ENCODE peak calls at places on chromosomes 11 and 22, in five cellular contexts. One of them, this sample, is unnamed.

GRCh38 chr22:27041745-27042144 is 384.4 kb downstream of the MIAT start:
- DNase-seq in adrenal gland: no peak
- DNase-seq in right cardiac atrium: peak
- DNase-seq in aorta: no peak
- DNase-seq in stomach: no peak
- DNase-seq in this sample: no peak

GRCh38 chr11:133893381-133893780 is 48.1 kb upstream of the SPATA19 start:
- DNase-seq in adrenal gland: no peak
- DNase-seq in right cardiac atrium: no peak
- DNase-seq in aorta: no peak
- DNase-seq in stomach: no peak
- DNase-seq in this sample: no peak

GRCh38 chr11:112103446-112103845 is 16.8 kb downstream of the SDHD start:
- DNase-seq in adrenal gland: no peak
- DNase-seq in right cardiac atrium: no peak
- DNase-seq in aorta: no peak
- DNase-seq in stomach: no peak
- DNase-seq in this sample: no peak

GRCh38 chr11:133927690-133928627 is 28.8 kb downstream of the IGSF9B start:
- DNase-seq in adrenal gland: peak
- DNase-seq in right cardiac atrium: peak
- DNase-seq in aorta: peak
- DNase-seq in stomach: peak
- DNase-seq in this sample: no peak

GRCh38 chr11:36356201-36356600 is 60.1 kb downstream of the PRR5L start:
- DNase-seq in adrenal gland: no peak
- DNase-seq in right cardiac atrium: no peak
- DNase-seq in aorta: no peak
- DNase-seq in stomach: no peak
- DNase-seq in this sample: no peak

GRCh38 chr11:71212871-71213559 is 39.4 kb downstream of the SHANK2 start:
- DNase-seq in adrenal gland: no peak
- DNase-seq in right cardiac atrium: no peak
- DNase-seq in aorta: peak
- DNase-seq in stomach: no peak
- DNase-seq in this sample: peak

GRCh38 chr11:76803811-76804600 is 20.9 kb downstream of the TSKU start:
- DNase-seq in adrenal gland: no peak
- DNase-seq in right cardiac atrium: peak
- DNase-seq in aorta: no peak
- DNase-seq in stomach: no peak
- DNase-seq in this sample: no peak

GRCh38 chr22:17514092-17514491 is 49.2 kb upstream of the SLC25A18 start:
- DNase-seq in adrenal gland: no peak
- DNase-seq in right cardiac atrium: no peak
- DNase-seq in aorta: no peak
- DNase-seq in stomach: no peak
- DNase-seq in this sample: no peak

GRCh38 chr11:11806074-11806473 is 35.7 kb upstream of the USP47 start:
- DNase-seq in adrenal gland: no peak
- DNase-seq in right cardiac atrium: no peak
- DNase-seq in aorta: no peak
- DNase-seq in stomach: no peak
- DNase-seq in this sample: no peak

GRCh38 chr11:103471546-103471945 is 362.3 kb downstream of the DYNC2H1 start:
- DNase-seq in adrenal gland: no peak
- DNase-seq in right cardiac atrium: no peak
- DNase-seq in aorta: no peak
- DNase-seq in stomach: no peak
- DNase-seq in this sample: no peak

GRCh38 chr11:54558919-54559318 is 44.9 kb downstream of the OR4C46 start:
- DNase-seq in adrenal gland: no peak
- DNase-seq in right cardiac atrium: no peak
- DNase-seq in aorta: no peak
- DNase-seq in stomach: no peak
- DNase-seq in this sample: no peak

GRCh38 chr22:30325724-30326703 is 727 bp downstream of the TBC1D10A start:
- DNase-seq in adrenal gland: no peak
- DNase-seq in right cardiac atrium: peak
- DNase-seq in aorta: peak
- DNase-seq in stomach: peak
- DNase-seq in this sample: no peak

GRCh38 chr11:83409891-83410290 is 123.7 kb upstream of the CCDC90B start:
- DNase-seq in adrenal gland: no peak
- DNase-seq in right cardiac atrium: no peak
- DNase-seq in aorta: no peak
- DNase-seq in stomach: peak
- DNase-seq in this sample: no peak

GRCh38 chr11:100830978-100831732 is 144.1 kb downstream of the ARHGAP42 start:
- DNase-seq in adrenal gland: no peak
- DNase-seq in right cardiac atrium: no peak
- DNase-seq in aorta: no peak
- DNase-seq in stomach: no peak
- DNase-seq in this sample: peak

GRCh38 chr11:13215157-13215556 is 62.4 kb upstream of the BMAL1 start:
- DNase-seq in adrenal gland: no peak
- DNase-seq in right cardiac atrium: no peak
- DNase-seq in aorta: no peak
- DNase-seq in stomach: no peak
- DNase-seq in this sample: peak

GRCh38 chr11:877565-877964 is 33.0 kb downstream of the CHID1 start:
- DNase-seq in adrenal gland: no peak
- DNase-seq in right cardiac atrium: no peak
- DNase-seq in aorta: no peak
- DNase-seq in stomach: no peak
- DNase-seq in this sample: no peak

GRCh38 chr11:34475656-34476055 is 36.9 kb downstream of the CAT start:
- DNase-seq in adrenal gland: no peak
- DNase-seq in right cardiac atrium: no peak
- DNase-seq in aorta: no peak
- DNase-seq in stomach: no peak
- DNase-seq in this sample: no peak

GRCh38 chr22:41589260-41589600 is 410 bp downstream of the PMM1 start:
- DNase-seq in adrenal gland: no peak
- DNase-seq in right cardiac atrium: no peak
- DNase-seq in aorta: peak
- DNase-seq in stomach: peak
- DNase-seq in this sample: no peak

GRCh38 chr11:102495161-102496042 is 35.1 kb downstream of the MMP7 start:
- DNase-seq in adrenal gland: peak
- DNase-seq in right cardiac atrium: no peak
- DNase-seq in aorta: no peak
- DNase-seq in stomach: no peak
- DNase-seq in this sample: peak

GRCh38 chr11:15602779-15603178 is 488.1 kb downstream of the INSC start:
- DNase-seq in adrenal gland: no peak
- DNase-seq in right cardiac atrium: no peak
- DNase-seq in aorta: no peak
- DNase-seq in stomach: no peak
- DNase-seq in this sample: no peak

GRCh38 chr11:75346912-75347647 is 4.4 kb downstream of the ARRB1 start:
- DNase-seq in adrenal gland: peak
- DNase-seq in right cardiac atrium: peak
- DNase-seq in aorta: peak
- DNase-seq in stomach: peak
- DNase-seq in this sample: no peak

GRCh38 chr22:50729391-50730012 is 8.5 kb upstream of the ACR start:
- DNase-seq in adrenal gland: no peak
- DNase-seq in right cardiac atrium: peak
- DNase-seq in aorta: peak
- DNase-seq in stomach: no peak
- DNase-seq in this sample: no peak

GRCh38 chr11:95676280-95676679 is 113.3 kb downstream of the FAM76B start:
- DNase-seq in adrenal gland: no peak
- DNase-seq in right cardiac atrium: no peak
- DNase-seq in aorta: no peak
- DNase-seq in stomach: no peak
- DNase-seq in this sample: no peak

GRCh38 chr11:132430352-132431091 is 1060.1 kb downstream of the NTM start:
- DNase-seq in adrenal gland: no peak
- DNase-seq in right cardiac atrium: no peak
- DNase-seq in aorta: no peak
- DNase-seq in stomach: peak
- DNase-seq in this sample: no peak

GRCh38 chr11:33002143-33002542 is 13.5 kb upstream of the DEPDC7 start:
- DNase-seq in adrenal gland: no peak
- DNase-seq in right cardiac atrium: no peak
- DNase-seq in aorta: no peak
- DNase-seq in stomach: no peak
- DNase-seq in this sample: no peak

GRCh38 chr11:1829039-1829820 is 5.6 kb upstream of the SYT8 start:
- DNase-seq in adrenal gland: peak
- DNase-seq in right cardiac atrium: no peak
- DNase-seq in aorta: peak
- DNase-seq in stomach: no peak
- DNase-seq in this sample: peak

GRCh38 chr22:41638124-41638523 is 17.0 kb downstream of the XRCC6 start:
- DNase-seq in adrenal gland: no peak
- DNase-seq in right cardiac atrium: no peak
- DNase-seq in aorta: no peak
- DNase-seq in stomach: no peak
- DNase-seq in this sample: no peak

GRCh38 chr11:7846003-7846402 is 49.3 kb upstream of the OR5P2 start:
- DNase-seq in adrenal gland: no peak
- DNase-seq in right cardiac atrium: no peak
- DNase-seq in aorta: no peak
- DNase-seq in stomach: no peak
- DNase-seq in this sample: no peak

GRCh38 chr11:1410366-1411291 is 20.9 kb downstream of the BRSK2 start:
- DNase-seq in adrenal gland: no peak
- DNase-seq in right cardiac atrium: peak
- DNase-seq in aorta: no peak
- DNase-seq in stomach: no peak
- DNase-seq in this sample: no peak

GRCh38 chr22:45638197-45638596 is 33.4 kb upstream of the ATXN10 start:
- DNase-seq in adrenal gland: no peak
- DNase-seq in right cardiac atrium: no peak
- DNase-seq in aorta: no peak
- DNase-seq in stomach: no peak
- DNase-seq in this sample: no peak

GRCh38 chr22:45639747-45640102 is 31.9 kb upstream of the ATXN10 start:
- DNase-seq in adrenal gland: no peak
- DNase-seq in right cardiac atrium: no peak
- DNase-seq in aorta: no peak
- DNase-seq in stomach: no peak
- DNase-seq in this sample: no peak

GRCh38 chr22:45640941-45641621 is 30.6 kb upstream of the ATXN10 start:
- DNase-seq in adrenal gland: no peak
- DNase-seq in right cardiac atrium: no peak
- DNase-seq in aorta: no peak
- DNase-seq in stomach: no peak
- DNase-seq in this sample: no peak

GRCh38 chr22:45638834-45639746 is 32.5 kb upstream of the ATXN10 start:
- DNase-seq in adrenal gland: no peak
- DNase-seq in right cardiac atrium: peak
- DNase-seq in aorta: peak
- DNase-seq in stomach: peak
- DNase-seq in this sample: no peak

GRCh38 chr22:45640291-45640940 is 31.2 kb upstream of the ATXN10 start:
- DNase-seq in adrenal gland: no peak
- DNase-seq in right cardiac atrium: no peak
- DNase-seq in aorta: no peak
- DNase-seq in stomach: no peak
- DNase-seq in this sample: no peak
- H3K4me3 ChIP-seq in adrenal gland: no peak
- H3K4me3 ChIP-seq in right cardiac atrium: no peak
- H3K4me3 ChIP-seq in aorta: no peak
- H3K4me3 ChIP-seq in stomach: no peak
- H3K4me3 ChIP-seq in this sample: no peak

GRCh38 chr11:44698228-44698923 is 28.4 kb upstream of the TSPAN18 start:
- DNase-seq in adrenal gland: no peak
- DNase-seq in right cardiac atrium: no peak
- DNase-seq in aorta: no peak
- DNase-seq in stomach: no peak
- DNase-seq in this sample: no peak
- H3K4me3 ChIP-seq in adrenal gland: no peak
- H3K4me3 ChIP-seq in right cardiac atrium: no peak
- H3K4me3 ChIP-seq in aorta: no peak
- H3K4me3 ChIP-seq in stomach: no peak
- H3K4me3 ChIP-seq in this sample: no peak

DNA sequence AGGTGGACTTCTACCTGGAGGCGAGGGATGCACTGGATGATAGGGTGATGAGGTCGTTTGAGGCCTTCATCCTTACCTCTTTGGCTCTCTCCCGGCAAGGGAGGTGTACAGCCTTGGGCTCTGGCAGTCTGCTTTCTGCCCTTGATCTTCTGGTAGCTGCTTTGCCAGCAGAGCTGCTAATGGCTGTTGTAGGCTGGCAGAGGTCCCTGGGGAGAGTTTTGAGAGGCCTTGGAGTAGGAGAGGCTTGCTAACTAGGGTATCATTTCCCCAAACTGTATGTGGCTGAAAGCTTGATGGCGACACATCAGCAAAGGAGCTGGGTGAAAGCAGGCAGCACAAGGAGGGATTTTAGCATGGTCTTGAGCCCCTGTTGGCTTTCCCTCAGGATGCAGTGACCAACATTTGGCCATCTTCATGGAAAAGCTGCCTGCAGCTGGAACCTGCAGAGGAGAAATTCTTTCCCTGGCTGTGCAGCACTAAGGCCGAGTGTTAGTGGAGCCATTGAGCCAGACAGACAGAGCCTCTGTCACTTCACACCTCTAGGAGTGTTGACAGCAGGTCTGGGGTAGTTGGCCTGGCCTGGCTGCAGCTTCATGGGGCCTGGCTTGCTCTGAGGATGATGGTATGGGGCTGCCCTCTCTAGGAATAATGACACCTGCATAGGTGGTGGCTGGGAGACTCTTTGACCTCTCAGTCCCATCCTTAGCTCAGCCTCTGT is 3.5 kb upstream of the AMPD3 start:
- DNase-seq in adrenal gland: no peak
- DNase-seq in right cardiac atrium: no peak
- DNase-seq in aorta: no peak
- DNase-seq in stomach: no peak
- DNase-seq in this sample: no peak
- H3K4me3 ChIP-seq in adrenal gland: peak
- H3K4me3 ChIP-seq in right cardiac atrium: peak
- H3K4me3 ChIP-seq in aorta: no peak
- H3K4me3 ChIP-seq in stomach: peak
- H3K4me3 ChIP-seq in this sample: no peak

GRCh38 chr11:85721191-85721590 is 35.2 kb upstream of the CCDC89 start:
- DNase-seq in adrenal gland: no peak
- DNase-seq in right cardiac atrium: no peak
- DNase-seq in aorta: no peak
- DNase-seq in stomach: no peak
- DNase-seq in this sample: no peak

GRCh38 chr11:85717360-85717927 is 31.4 kb upstream of the CCDC89 start:
- DNase-seq in adrenal gland: no peak
- DNase-seq in right cardiac atrium: no peak
- DNase-seq in aorta: no peak
- DNase-seq in stomach: no peak
- DNase-seq in this sample: no peak

GRCh38 chr11:85723088-85723487 is 37.1 kb upstream of the CCDC89 start:
- DNase-seq in adrenal gland: no peak
- DNase-seq in right cardiac atrium: no peak
- DNase-seq in aorta: no peak
- DNase-seq in stomach: no peak
- DNase-seq in this sample: no peak

GRCh38 chr11:85718991-85719807 is 33.2 kb upstream of the CCDC89 start:
- DNase-seq in adrenal gland: no peak
- DNase-seq in right cardiac atrium: peak
- DNase-seq in aorta: peak
- DNase-seq in stomach: no peak
- DNase-seq in this sample: peak

GRCh38 chr11:85718126-85718943 is 32.3 kb upstream of the CCDC89 start:
- DNase-seq in adrenal gland: no peak
- DNase-seq in right cardiac atrium: no peak
- DNase-seq in aorta: no peak
- DNase-seq in stomach: no peak
- DNase-seq in this sample: no peak
- H3K4me3 ChIP-seq in adrenal gland: no peak
- H3K4me3 ChIP-seq in right cardiac atrium: peak
- H3K4me3 ChIP-seq in aorta: peak
- H3K4me3 ChIP-seq in stomach: peak
- H3K4me3 ChIP-seq in this sample: peak

This sample was measured in skeletal muscle cell.